ENCODE peak calls at places on chromosome 14, in ten cellular contexts. C is activated T-helper 9 cell treated with anti-CD3 and anti-CD28 coated beads, Interleukin-2, amount 50 U/mL, for 16 hours; B is sigmoid colon; J is D341Med; D is stimulated activated CD4-positive, alpha-beta T cell treated with anti-CD3 and anti-CD28 coated beads, Interleukin-1b, Interleukin-23, amount 100 ng/mL, for 24 hours; L is body of pancreas; N is islet precursor cell; Z is sciatic nerve; V is stimulated activated naive CD4-positive, alpha-beta T cell; G is COR-L47. O is an unnamed sample.

GRCh38 chr14:101972126-101972785 is 7.9 kb downstream of the DYNC1H1 start:
- DNase-seq in C (no peak), B (peak), J (peak), D (no peak), L (peak), N (peak), Z (peak), V (no peak), G (no peak), O (no peak)

GRCh38 chr14:100165376-100165775 is 5.9 kb upstream of the DEGS2 start:
- DNase-seq in C (no peak), B (no peak), J (no peak), D (no peak), L (no peak), N (peak), Z (no peak), V (no peak), G (no peak), O (no peak)

GRCh38 chr14:103071544-103072251 is 12.3 kb upstream of the LBHD2 start:
- DNase-seq in C (no peak), B (peak), J (no peak), D (no peak), L (no peak), N (no peak), Z (peak), V (no peak), G (no peak), O (no peak)

GRCh38 chr14:44962573-44963528 is 861 bp downstream of the TOGARAM1 start:
- DNase-seq in C (peak), B (peak), J (peak), D (no peak), L (peak), N (peak), Z (peak), V (no peak), G (no peak), O (no peak)

GRCh38 chr14:68598089-68598488 is 194.8 kb downstream of the ZFP36L1 start:
- DNase-seq in C (no peak), B (no peak), J (no peak), D (no peak), L (no peak), N (no peak), Z (no peak), V (no peak), G (no peak), O (no peak)

GRCh38 chr14:92690171-92691011 is 58.0 kb downstream of the LGMN start:
- DNase-seq in C (no peak), B (peak), J (peak), D (no peak), L (peak), N (peak), Z (peak), V (no peak), G (peak), O (no peak)

GRCh38 chr14:78154827-78155226 is 15.3 kb upstream of the NRXN3 start:
- DNase-seq in C (no peak), B (no peak), J (no peak), D (no peak), L (no peak), N (peak), Z (no peak), V (no peak), G (no peak), O (no peak)

GRCh38 chr14:99231181-99231849 is 40.7 kb downstream of the BCL11B start:
- DNase-seq in C (no peak), B (no peak), J (no peak), D (no peak), L (no peak), N (peak), Z (no peak), V (no peak), G (no peak), O (no peak)

GRCh38 chr14:95730126-95730525 is 16.2 kb upstream of the TCL1A start:
- DNase-seq in C (no peak), B (no peak), J (no peak), D (no peak), L (no peak), N (no peak), Z (no peak), V (no peak), G (no peak), O (no peak)

GRCh38 chr14:75196468-75196867 is 20.1 kb upstream of the TMED10 start:
- DNase-seq in C (no peak), B (no peak), J (no peak), D (no peak), L (peak), N (no peak), Z (no peak), V (no peak), G (peak), O (no peak)

GRCh38 chr14:37598085-37598972 is 2.9 kb downstream of the TTC6 start:
- DNase-seq in C (no peak), B (no peak), J (no peak), D (no peak), L (no peak), N (no peak), Z (no peak), V (no peak), G (peak), O (no peak)

GRCh38 chr14:67358914-67359313 is 690 bp downstream of the ATP6V1D start:
- DNase-seq in C (no peak), B (no peak), J (peak), D (no peak), L (no peak), N (no peak), Z (no peak), V (no peak), G (peak), O (no peak)

GRCh38 chr14:33589334-33589733 is 361.5 kb downstream of the EGLN3 start:
- DNase-seq in C (no peak), B (no peak), J (no peak), D (no peak), L (peak), N (no peak), Z (no peak), V (no peak), G (no peak), O (no peak)

GRCh38 chr14:68279777-68280233 is 460.2 kb downstream of the RAD51B start:
- DNase-seq in C (no peak), B (no peak), J (no peak), D (no peak), L (no peak), N (no peak), Z (no peak), V (no peak), G (no peak), O (no peak)

GRCh38 chr14:57755018-57755521 is 110.8 kb downstream of the SLC35F4 start:
- DNase-seq in C (no peak), B (no peak), J (no peak), D (no peak), L (no peak), N (no peak), Z (no peak), V (no peak), G (no peak), O (no peak)

GRCh38 chr14:24426912-24427536 is 2.4 kb downstream of the CBLN3 start:
- DNase-seq in C (no peak), B (no peak), J (no peak), D (no peak), L (peak), N (peak), Z (no peak), V (peak), G (no peak), O (no peak)

GRCh38 chr14:100203962-100204834 is 34.7 kb upstream of the YY1 start:
- DNase-seq in C (no peak), B (no peak), J (no peak), D (no peak), L (peak), N (no peak), Z (no peak), V (no peak), G (no peak), O (no peak)

GRCh38 chr14:24817638-24818053 is 183.7 kb upstream of the GZMB start:
- DNase-seq in C (no peak), B (no peak), J (no peak), D (no peak), L (no peak), N (peak), Z (peak), V (no peak), G (peak), O (no peak)

GRCh38 chr14:25150934-25151790 is 101.2 kb upstream of the STXBP6 start:
- DNase-seq in C (no peak), B (no peak), J (peak), D (no peak), L (peak), N (peak), Z (no peak), V (no peak), G (peak), O (no peak)

GRCh38 chr14:66369157-66369706 is 116.9 kb upstream of the CCDC196 start:
- DNase-seq in C (no peak), B (no peak), J (no peak), D (no peak), L (no peak), N (no peak), Z (no peak), V (no peak), G (no peak), O (no peak)

GRCh38 chr14:96104469-96105057 is 65.4 kb downstream of the C14orf132 start:
- DNase-seq in C (no peak), B (peak), J (no peak), D (no peak), L (peak), N (no peak), Z (peak), V (no peak), G (no peak), O (no peak)